ENCODE peak calls at places on chromosomes 13 and 19, in six cellular contexts. L is NCI-H2081 treated with DMSO at 0.1 percent for 48 hours; D is BE2C; N is C1 segment of cervical spinal cord; O is naive thymus-derived CD4-positive, alpha-beta T cell; E is A549. J is an unnamed sample.

GRCh38 chr13:53150568-53150967 is 122.0 kb downstream of the OLFM4 start:
- DNase-seq in L (no peak), E (no peak), D (no peak), O (no peak), N (no peak), J (no peak)

GRCh38 chr19:3184847-3185481 is 766 bp upstream of the NCLN start:
- DNase-seq in N (no peak), E (no peak), O (no peak), D (peak; percentile 79), L (no peak), J (peak; percentile 76)

GRCh38 chr19:13255041-13255718 is 105.0 kb downstream of the IER2 start:
- DNase-seq in O (no peak), N (no peak), L (no peak), D (no peak), E (no peak), J (no peak)

GRCh38 chr13:38830442-38831045 is 143.7 kb downstream of the FREM2 start:
- DNase-seq in D (no peak), E (no peak), L (no peak), N (no peak), O (no peak), J (no peak)

GRCh38 chr13:29791508-29791907 is 58.9 kb downstream of the UBL3 start:
- DNase-seq in N (no peak), D (no peak), L (no peak), E (no peak), O (no peak), J (no peak)

GRCh38 chr13:111046590-111047141 is 68.4 kb upstream of the ARHGEF7 start:
- DNase-seq in L (no peak), D (no peak), O (no peak), E (no peak), N (no peak), J (no peak)

GRCh38 chr13:32045963-32046785 is 14.6 kb downstream of the FRY start:
- DNase-seq in L (no peak), E (no peak), D (no peak), O (peak; percentile 52), N (no peak), J (no peak)

GRCh38 chr19:13342672-13343071 is 163.6 kb downstream of the CACNA1A start:
- DNase-seq in N (no peak), O (no peak), L (no peak), E (no peak), D (no peak), J (no peak)

GRCh38 chr13:52738719-52739467 is 727 bp downstream of the CNMD start:
- DNase-seq in D (peak; percentile 40), N (no peak), E (no peak), O (no peak), L (no peak), J (no peak)

GRCh38 chr13:111111376-111111937 is 3.7 kb upstream of the ARHGEF7 start:
- DNase-seq in E (no peak), O (no peak), D (no peak), L (no peak), N (no peak), J (no peak)

GRCh38 chr19:7527516-7528191 is 5.2 kb downstream of the MCOLN1 start:
- DNase-seq in O (no peak), N (no peak), D (no peak), E (no peak), L (no peak), J (no peak)

GRCh38 chr19:55086730-55087541 is 11.3 kb downstream of the EPS8L1 start:
- DNase-seq in D (peak; percentile 97), E (no peak), N (peak; percentile 24), L (no peak), O (peak; percentile 19), J (peak; percentile 38)

GRCh38 chr13:113759525-113760137 is 605 bp downstream of the TMEM255B start:
- DNase-seq in N (no peak), L (no peak), E (no peak), D (no peak), O (no peak), J (peak; percentile 43)

GRCh38 chr13:23552661-23553060 is 17.6 kb upstream of the TNFRSF19 start:
- DNase-seq in D (no peak), E (no peak), L (no peak), O (no peak), N (no peak), J (no peak)

GRCh38 chr19:2329162-2329505 is 650 bp downstream of the SPPL2B start:
- DNase-seq in D (no peak), N (no peak), E (no peak), O (no peak), L (no peak), J (no peak)

GRCh38 chr13:53131361-53131760 is 102.7 kb downstream of the OLFM4 start:
- DNase-seq in O (no peak), D (no peak), E (no peak), N (no peak), L (no peak), J (no peak)

GRCh38 chr19:20928371-20928770 is 5.3 kb downstream of the ZNF85 start:
- DNase-seq in L (no peak), N (no peak), E (no peak), D (no peak), O (no peak), J (no peak)

GRCh38 chr13:50940509-50940908 is 30.9 kb downstream of the RNASEH2B start:
- DNase-seq in D (no peak), N (no peak), E (no peak), L (no peak), O (no peak), J (no peak)

GRCh38 chr13:43767351-43767901 is 19.3 kb downstream of the ENOX1 start:
- DNase-seq in D (peak; percentile 95), L (no peak), E (no peak), N (peak; percentile 35), O (no peak), J (no peak)

GRCh38 chr19:15869109-15869555 is 28.7 kb downstream of the CYP4F2 start:
- DNase-seq in D (peak; percentile 28), O (peak; percentile 45), E (peak; percentile 56), L (no peak), N (no peak), J (peak; percentile 72)

GRCh38 chr19:6803036-6803404 is 30.5 kb downstream of the VAV1 start:
- DNase-seq in N (no peak), L (no peak), D (no peak), O (no peak), E (no peak), J (no peak)

GRCh38 chr19:8113017-8113416 is 36.4 kb downstream of the FBN3 start:
- DNase-seq in N (no peak), L (no peak), E (no peak), D (no peak), O (no peak), J (no peak)

GRCh38 chr13:101747039-101747438 is 294.6 kb downstream of the ITGBL1 start:
- DNase-seq in O (no peak), N (no peak), D (no peak), L (no peak), E (no peak), J (no peak)

GRCh38 chr13:65943024-65943423 is 1287.1 kb downstream of the PCDH9 start:
- DNase-seq in L (no peak), O (no peak), N (no peak), E (no peak), D (no peak), J (no peak)

GRCh38 chr13:29435125-29435911 is 160.2 kb downstream of the SLC7A1 start:
- DNase-seq in O (no peak), E (no peak), D (peak; percentile 46), L (no peak), N (no peak), J (no peak)

GRCh38 chr19:10690351-10690781 is 10.9 kb upstream of the QTRT1 start:
- DNase-seq in N (no peak), L (no peak), E (no peak), D (peak; percentile 39), O (no peak), J (no peak)

GRCh38 chr13:30711375-30711774 is 24.0 kb upstream of the ALOX5AP start:
- DNase-seq in D (no peak), N (no peak), E (peak; percentile 8), L (no peak), O (no peak), J (no peak)

GRCh38 chr19:21256722-21257121 is 72.5 kb downstream of the ZNF708 start:
- DNase-seq in D (no peak), E (peak; percentile 68), O (no peak), L (no peak), N (no peak), J (no peak)

GRCh38 chr19:44648536-44649370 is 5.0 kb downstream of the PVR start:
- DNase-seq in E (no peak), N (no peak), L (no peak), O (no peak), D (no peak), J (no peak)

GRCh38 chr13:49776871-49777270 is 15.6 kb downstream of the KPNA3 start:
- DNase-seq in N (no peak), O (no peak), D (no peak), E (no peak), L (no peak), J (no peak)

GRCh38 chr19:342801-343421 is 1.7 kb downstream of the MIER2 start:
- DNase-seq in N (no peak), D (no peak), O (no peak), E (no peak), L (no peak), J (no peak)

GRCh38 chr19:17829855-17830566 is 8.7 kb upstream of the INSL3 start:
- DNase-seq in N (no peak), E (peak; percentile 82), L (no peak), D (peak; percentile 84), O (no peak), J (peak; percentile 36)

J was measured in NCI-H774.